ENCODE peak calls at places on chromosomes 13 and 19, in five cellular contexts. One of them, this sample, is unnamed.

GRCh38 chr13:64278493-64278892 is 2862.8 kb upstream of the PCDH20 start:
- DNase-seq in ascending aorta: no peak
- DNase-seq in Peyer's patch: no peak
- DNase-seq in testis: no peak
- DNase-seq in tibial artery: no peak
- DNase-seq in this sample: no peak

GRCh38 chr13:36248700-36249099 is 34.3 kb upstream of the SOHLH2 start:
- DNase-seq in tibial artery: no peak
- DNase-seq in Peyer's patch: no peak
- DNase-seq in testis: no peak
- DNase-seq in ascending aorta: no peak
- DNase-seq in this sample: no peak

GRCh38 chr19:52935434-52935833 is 12.2 kb upstream of the ZNF888 start:
- DNase-seq in testis: no peak
- DNase-seq in ascending aorta: no peak
- DNase-seq in Peyer's patch: no peak
- DNase-seq in tibial artery: no peak
- DNase-seq in this sample: no peak

GRCh38 chr13:99686157-99686572 is 184.9 kb downstream of the TM9SF2 start:
- DNase-seq in tibial artery: no peak
- DNase-seq in ascending aorta: no peak
- DNase-seq in Peyer's patch: peak
- DNase-seq in testis: peak
- DNase-seq in this sample: no peak

GRCh38 chr19:53782698-53783097 is 41.4 kb downstream of the NLRP12 start:
- DNase-seq in tibial artery: no peak
- DNase-seq in testis: no peak
- DNase-seq in Peyer's patch: no peak
- DNase-seq in ascending aorta: no peak
- DNase-seq in this sample: no peak

GRCh38 chr19:30208661-30209060 is 163.5 kb upstream of the ZNF536 start:
- DNase-seq in Peyer's patch: no peak
- DNase-seq in ascending aorta: no peak
- DNase-seq in tibial artery: no peak
- DNase-seq in testis: no peak
- DNase-seq in this sample: no peak

GRCh38 chr19:56301886-56302620 is 12.6 kb downstream of the ZSCAN5A start:
- DNase-seq in tibial artery: no peak
- DNase-seq in testis: no peak
- DNase-seq in Peyer's patch: no peak
- DNase-seq in ascending aorta: no peak
- DNase-seq in this sample: no peak

GRCh38 chr19:13099073-13099999 is 3.3 kb downstream of the LYL1 start:
- DNase-seq in tibial artery: peak
- DNase-seq in ascending aorta: peak
- DNase-seq in testis: peak
- DNase-seq in Peyer's patch: peak
- DNase-seq in this sample: no peak

GRCh38 chr19:51948979-51949378 is 21.7 kb downstream of the ZNF613 start:
- DNase-seq in Peyer's patch: no peak
- DNase-seq in tibial artery: no peak
- DNase-seq in testis: peak
- DNase-seq in ascending aorta: no peak
- DNase-seq in this sample: no peak

GRCh38 chr19:28553005-28553404 is 659.9 kb downstream of the UQCRFS1 start:
- DNase-seq in ascending aorta: no peak
- DNase-seq in tibial artery: no peak
- DNase-seq in testis: no peak
- DNase-seq in Peyer's patch: no peak
- DNase-seq in this sample: no peak

GRCh38 chr19:45900661-45901431 is 1.6 kb downstream of the MYPOP start:
- DNase-seq in ascending aorta: no peak
- DNase-seq in tibial artery: no peak
- DNase-seq in Peyer's patch: no peak
- DNase-seq in testis: no peak
- DNase-seq in this sample: no peak

GRCh38 chr19:21483589-21484170 is 21.7 kb upstream of the ZNF429 start:
- DNase-seq in ascending aorta: peak
- DNase-seq in tibial artery: peak
- DNase-seq in Peyer's patch: no peak
- DNase-seq in testis: peak
- DNase-seq in this sample: no peak

GRCh38 chr13:77595166-77595810 is 59.8 kb downstream of the SCEL start:
- DNase-seq in testis: no peak
- DNase-seq in Peyer's patch: no peak
- DNase-seq in ascending aorta: no peak
- DNase-seq in tibial artery: no peak
- DNase-seq in this sample: no peak

GRCh38 chr19:15025237-15025636 is 24.0 kb upstream of the CASP14 start:
- DNase-seq in testis: peak
- DNase-seq in Peyer's patch: no peak
- DNase-seq in tibial artery: no peak
- DNase-seq in ascending aorta: no peak
- DNase-seq in this sample: no peak

GRCh38 chr13:51524312-51524711 is 60.0 kb upstream of the WDFY2 start:
- DNase-seq in testis: no peak
- DNase-seq in tibial artery: no peak
- DNase-seq in Peyer's patch: no peak
- DNase-seq in ascending aorta: no peak
- DNase-seq in this sample: no peak

GRCh38 chr13:90375851-90376250 is 971.6 kb upstream of the MIR17HG start:
- DNase-seq in testis: no peak
- DNase-seq in ascending aorta: no peak
- DNase-seq in tibial artery: no peak
- DNase-seq in Peyer's patch: no peak
- DNase-seq in this sample: no peak

GRCh38 chr19:47573076-47574026 is at the start of gene ZNF541:
- DNase-seq in Peyer's patch: peak
- DNase-seq in ascending aorta: peak
- DNase-seq in testis: peak
- DNase-seq in tibial artery: peak
- DNase-seq in this sample: no peak

GRCh38 chr19:50327013-50327412 is 2.2 kb downstream of the KCNC3 start:
- DNase-seq in tibial artery: no peak
- DNase-seq in Peyer's patch: no peak
- DNase-seq in ascending aorta: no peak
- DNase-seq in testis: no peak
- DNase-seq in this sample: no peak

GRCh38 chr13:110308377-110309158 is 1.5 kb downstream of the COL4A2 start:
- DNase-seq in testis: peak
- DNase-seq in Peyer's patch: no peak
- DNase-seq in tibial artery: peak
- DNase-seq in ascending aorta: peak
- DNase-seq in this sample: no peak

GRCh38 chr13:77515785-77516184 is 19.7 kb upstream of the SCEL start:
- DNase-seq in testis: no peak
- DNase-seq in Peyer's patch: no peak
- DNase-seq in ascending aorta: no peak
- DNase-seq in tibial artery: no peak
- DNase-seq in this sample: no peak

GRCh38 chr13:21934309-21934708 is 263.4 kb downstream of the FGF9 start:
- DNase-seq in Peyer's patch: no peak
- DNase-seq in testis: no peak
- DNase-seq in tibial artery: no peak
- DNase-seq in ascending aorta: no peak
- DNase-seq in this sample: no peak

GRCh38 chr19:11848594-11849263 is at the start of gene ZNF439:
- DNase-seq in ascending aorta: peak
- DNase-seq in tibial artery: peak
- DNase-seq in testis: peak
- DNase-seq in Peyer's patch: peak
- DNase-seq in this sample: peak

GRCh38 chr13:77213644-77214043 is 113.2 kb downstream of the MYCBP2 start:
- DNase-seq in Peyer's patch: no peak
- DNase-seq in tibial artery: no peak
- DNase-seq in ascending aorta: no peak
- DNase-seq in testis: no peak
- DNase-seq in this sample: no peak

GRCh38 chr19:34263745-34264237 is 9.4 kb downstream of the GARRE1 start:
- DNase-seq in testis: no peak
- DNase-seq in Peyer's patch: no peak
- DNase-seq in tibial artery: no peak
- DNase-seq in ascending aorta: no peak
- DNase-seq in this sample: no peak

GRCh38 chr13:54965881-54966280 is 1937.3 kb downstream of the OLFM4 start:
- DNase-seq in tibial artery: no peak
- DNase-seq in Peyer's patch: no peak
- DNase-seq in testis: no peak
- DNase-seq in ascending aorta: no peak
- DNase-seq in this sample: no peak

GRCh38 chr13:79679334-79679733 is 198.4 kb downstream of the NDFIP2 start:
- DNase-seq in ascending aorta: peak
- DNase-seq in testis: peak
- DNase-seq in tibial artery: peak
- DNase-seq in Peyer's patch: peak
- DNase-seq in this sample: peak

GRCh38 chr19:49988433-49988832 is 27.5 kb upstream of the SIGLEC11 start:
- DNase-seq in ascending aorta: no peak
- DNase-seq in Peyer's patch: no peak
- DNase-seq in testis: no peak
- DNase-seq in tibial artery: no peak
- DNase-seq in this sample: no peak

GRCh38 chr19:8452446-8453123 is 7.8 kb downstream of the HNRNPM start:
- DNase-seq in Peyer's patch: no peak
- DNase-seq in tibial artery: no peak
- DNase-seq in testis: no peak
- DNase-seq in ascending aorta: no peak
- DNase-seq in this sample: no peak

GRCh38 chr13:25860862-25861261 is 191.0 kb downstream of the SHISA2 start:
- DNase-seq in tibial artery: no peak
- DNase-seq in testis: no peak
- DNase-seq in ascending aorta: no peak
- DNase-seq in Peyer's patch: no peak
- DNase-seq in this sample: no peak

GRCh38 chr19:37362733-37363132 is 8.2 kb upstream of the ZNF527 start:
- DNase-seq in Peyer's patch: no peak
- DNase-seq in ascending aorta: no peak
- DNase-seq in testis: no peak
- DNase-seq in tibial artery: no peak
- DNase-seq in this sample: no peak
- TF ChIP-seq CTCF in Peyer's patch: no peak
- TF ChIP-seq CTCF in ascending aorta: no peak
- TF ChIP-seq CTCF in testis: no peak
- TF ChIP-seq CTCF in tibial artery: no peak
- TF ChIP-seq CTCF in this sample: no peak

DNA sequence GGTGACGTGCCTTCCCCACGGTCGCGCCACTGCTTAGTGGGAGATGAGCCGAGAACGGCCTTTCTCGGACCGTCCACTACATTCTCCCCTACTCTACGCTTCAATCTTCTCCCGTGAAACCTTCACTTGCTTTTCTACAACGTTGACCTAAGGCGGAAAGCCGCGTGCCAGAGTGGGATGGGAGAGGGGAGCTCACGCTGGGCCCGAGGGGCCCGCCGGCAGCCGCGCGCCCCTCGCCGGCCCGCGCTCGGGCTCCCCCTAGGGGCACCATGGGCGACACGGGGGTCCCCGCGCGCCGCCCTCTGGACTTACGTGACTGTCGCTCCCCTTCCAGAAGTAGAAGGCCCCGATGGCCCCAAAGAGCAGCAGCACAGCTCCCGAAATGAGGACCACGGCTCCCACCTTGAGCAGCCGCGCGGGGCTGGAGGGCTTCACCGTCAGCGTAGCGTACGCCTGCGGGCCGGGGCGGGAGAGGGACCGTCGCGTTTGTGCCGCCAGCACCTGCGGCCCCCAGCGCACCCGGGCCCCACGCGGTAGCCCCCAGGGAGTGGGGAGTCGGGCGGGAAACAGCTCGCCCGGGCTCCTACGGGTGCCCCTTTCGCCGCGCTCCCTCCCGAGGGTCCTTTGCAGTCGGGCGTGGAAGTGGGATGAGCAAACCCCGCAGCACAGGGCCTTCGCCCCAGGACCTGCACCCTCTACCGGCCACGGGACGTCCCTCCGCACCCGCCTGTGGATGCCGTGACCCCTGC is 727 bp downstream of the CNMD start:
- DNase-seq in testis: peak
- DNase-seq in Peyer's patch: peak
- DNase-seq in tibial artery: no peak
- DNase-seq in ascending aorta: no peak
- DNase-seq in this sample: no peak
- H3K4me3 ChIP-seq in testis: peak
- H3K4me3 ChIP-seq in Peyer's patch: no peak
- H3K4me3 ChIP-seq in tibial artery: peak
- H3K4me3 ChIP-seq in ascending aorta: peak
- H3K4me3 ChIP-seq in this sample: no peak

DNA sequence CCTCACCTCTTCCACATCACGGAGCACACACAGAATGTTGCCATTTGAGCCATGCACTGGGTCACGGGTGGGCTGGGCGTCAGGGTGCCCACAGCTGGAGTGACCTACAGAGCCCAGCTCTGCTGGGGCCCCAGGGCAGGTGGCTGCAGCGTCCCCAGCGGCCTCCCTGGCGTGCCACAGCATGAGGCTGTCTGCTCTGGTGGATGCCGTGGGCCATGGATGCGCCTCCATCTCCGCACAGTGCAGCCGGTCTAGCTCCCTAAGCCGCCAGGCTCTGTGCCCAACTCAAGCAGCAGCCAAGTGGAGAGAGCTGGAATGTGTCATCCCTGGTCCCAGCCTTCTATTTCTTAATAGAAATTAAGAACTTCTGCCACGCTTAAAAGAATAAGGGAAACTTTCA is 59.1 kb downstream of the ATP11A start:
- DNase-seq in Peyer's patch: no peak
- DNase-seq in tibial artery: no peak
- DNase-seq in ascending aorta: no peak
- DNase-seq in testis: no peak
- DNase-seq in this sample: no peak
- TF ChIP-seq CTCF in Peyer's patch: no peak
- TF ChIP-seq CTCF in tibial artery: no peak
- TF ChIP-seq CTCF in ascending aorta: no peak
- TF ChIP-seq CTCF in testis: no peak
- TF ChIP-seq CTCF in this sample: no peak

GRCh38 chr13:111409413-111409812 is 89.0 kb downstream of the TEX29 start:
- DNase-seq in Peyer's patch: no peak
- DNase-seq in testis: no peak
- DNase-seq in tibial artery: no peak
- DNase-seq in ascending aorta: no peak
- DNase-seq in this sample: no peak
- H3K4me3 ChIP-seq in Peyer's patch: no peak
- H3K4me3 ChIP-seq in testis: no peak
- H3K4me3 ChIP-seq in tibial artery: no peak
- H3K4me3 ChIP-seq in ascending aorta: no peak
- H3K4me3 ChIP-seq in this sample: no peak

DNA sequence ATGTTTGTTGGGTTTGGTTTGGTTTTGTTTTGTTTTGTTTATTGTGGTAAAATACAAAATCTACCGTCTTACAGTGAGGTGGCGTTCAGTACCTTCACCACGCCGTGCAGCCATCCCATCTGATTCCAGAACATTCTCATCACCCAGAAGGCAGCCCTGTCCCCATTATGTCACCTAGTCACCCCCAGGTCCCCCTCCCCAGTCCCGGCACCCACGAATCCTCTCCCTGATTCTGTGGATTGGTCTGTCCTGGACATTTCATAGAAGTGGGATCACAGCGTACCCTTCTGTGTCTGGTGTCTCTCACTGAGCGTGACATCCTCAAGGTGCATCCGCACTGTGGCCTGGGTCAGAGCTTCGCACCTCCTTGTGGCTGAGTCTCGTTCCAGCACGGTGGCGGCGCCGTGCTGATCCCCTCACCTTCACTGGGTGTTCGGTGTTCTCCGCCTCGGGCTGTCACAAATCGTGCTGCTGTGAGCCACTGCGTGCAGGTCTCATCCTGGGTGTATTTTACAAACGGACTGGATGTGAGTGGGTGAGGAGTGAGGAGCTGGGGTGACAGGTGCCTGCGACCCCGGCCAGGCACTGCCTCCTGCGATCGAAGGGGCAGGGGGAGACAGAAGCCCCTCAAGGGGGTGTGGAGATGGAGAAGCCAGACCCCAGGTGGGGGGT is 580 bp upstream of the TEKTIP1 start:
- DNase-seq in testis: no peak
- DNase-seq in ascending aorta: no peak
- DNase-seq in Peyer's patch: no peak
- DNase-seq in tibial artery: no peak
- DNase-seq in this sample: no peak
- TF ChIP-seq CTCF in testis: no peak
- TF ChIP-seq CTCF in ascending aorta: no peak
- TF ChIP-seq CTCF in Peyer's patch: no peak
- TF ChIP-seq CTCF in tibial artery: no peak
- TF ChIP-seq CTCF in this sample: no peak